ENCODE peak calls at places on chromosomes 4 and X, in seven cellular contexts. J is IMR-90, F is mesendoderm, W is mesenchymal stem cell, D is H9, V is neuronal stem cell, S is H1. T is an unnamed sample.

GRCh38 chrX:152881289-152881688 is 16.6 kb upstream of the ZNF185 start:
- DNase-seq in V (no peak), J (no peak), W (no peak), S (no peak), F (no peak), D (no peak), T (no peak)

GRCh38 chr4:99490286-99490685 is 20.5 kb upstream of the C4orf17 start:
- DNase-seq in S (no peak), W (no peak), F (no peak), J (no peak), D (no peak), V (no peak), T (no peak)

GRCh38 chrX:119541188-119541587 is 24.0 kb downstream of the STEEP1 start:
- DNase-seq in D (peak), W (peak), S (no peak), F (peak), V (no peak), J (peak), T (peak)

GRCh38 chrX:40104649-40105015 is 6.9 kb upstream of the BCOR start:
- DNase-seq in W (peak), J (peak), D (no peak), V (no peak), S (no peak), F (peak), T (peak)

GRCh38 chr4:8917868-8918783 is 46.5 kb upstream of the HMX1 start:
- DNase-seq in W (no peak), V (peak), J (peak), F (peak), S (peak), D (peak), T (peak)

GRCh38 chr4:26568446-26568994 is 15.4 kb upstream of the TBC1D19 start:
- DNase-seq in D (no peak), S (no peak), W (peak), F (peak), J (peak), V (no peak), T (peak)

GRCh38 chr4:141899541-141899940 is 263.2 kb downstream of the IL15 start:
- DNase-seq in J (no peak), F (no peak), W (no peak), S (no peak), V (no peak), D (no peak), T (no peak)

GRCh38 chrX:149493567-149494562 is 11.2 kb downstream of the IDS start:
- DNase-seq in W (peak), D (no peak), J (no peak), F (peak), V (no peak), S (no peak), T (no peak)

GRCh38 chrX:71154641-71155040 is 10.0 kb downstream of the NLGN3 start:
- DNase-seq in W (no peak), J (no peak), V (no peak), D (no peak), S (no peak), F (no peak), T (no peak)

GRCh38 chr4:109915385-109916002 is 2.8 kb downstream of the EGF start:
- DNase-seq in S (no peak), D (no peak), F (no peak), W (no peak), V (no peak), J (no peak), T (no peak)

GRCh38 chrX:46653482-46653881 is 79.9 kb downstream of the CHST7 start:
- DNase-seq in J (peak), F (peak), V (no peak), S (peak), W (no peak), D (peak), T (peak)

GRCh38 chrX:11703855-11704254 is 38.1 kb upstream of the ARHGAP6 start:
- DNase-seq in W (no peak), J (no peak), S (no peak), V (no peak), D (no peak), F (no peak), T (no peak)

GRCh38 chr4:175469519-175469918 is 342.5 kb downstream of the GPM6A start:
- DNase-seq in V (no peak), F (peak), S (no peak), W (peak), D (no peak), J (peak), T (peak)

GRCh38 chrX:123339201-123339905 is 155.3 kb downstream of the GRIA3 start:
- DNase-seq in W (peak), D (no peak), V (no peak), F (no peak), S (no peak), J (no peak), T (no peak)

GRCh38 chr4:98928131-98928504 is 815 bp downstream of the EIF4E start:
- DNase-seq in S (no peak), D (peak), V (peak), J (peak), F (peak), W (peak), T (peak)

GRCh38 chr4:38078590-38079381 is 118.6 kb downstream of the PTTG2 start:
- DNase-seq in W (peak), D (no peak), J (peak), V (no peak), F (no peak), S (no peak), T (peak)

GRCh38 chr4:12411072-12411471 is 982.4 kb upstream of the HS3ST1 start:
- DNase-seq in D (no peak), V (no peak), J (no peak), W (no peak), F (no peak), S (no peak), T (peak)

GRCh38 chr4:117085185-117085701 is at the start of gene TRAM1L1:
- DNase-seq in S (peak), D (peak), J (peak), W (peak), F (peak), V (peak), T (peak)

GRCh38 chr4:142645478-142646108 is 200.5 kb downstream of the INPP4B start:
- DNase-seq in D (no peak), V (no peak), S (no peak), W (no peak), J (no peak), F (no peak), T (no peak)

GRCh38 chr4:121876976-121877773 is 6.9 kb upstream of the BBS7 start:
- DNase-seq in V (peak), J (peak), W (no peak), D (no peak), F (no peak), S (no peak), T (no peak)

GRCh38 chr4:103099691-103100392 is at the start of gene BDH2:
- DNase-seq in F (peak), J (peak), V (peak), D (peak), S (no peak), W (peak), T (peak)

GRCh38 chr4:127777487-127777886 is 4.6 kb upstream of the HSPA4L start:
- DNase-seq in J (no peak), D (no peak), V (no peak), W (no peak), S (no peak), F (no peak), T (no peak)

GRCh38 chr4:21964762-21965319 is 16.3 kb upstream of the KCNIP4 start:
- DNase-seq in J (no peak), W (no peak), S (no peak), D (no peak), F (no peak), V (no peak), T (no peak)

GRCh38 chr4:145819246-145820181 is 119.1 kb downstream of the ZNF827 start:
- DNase-seq in W (no peak), J (no peak), V (no peak), F (no peak), D (no peak), S (no peak), T (no peak)

GRCh38 chr4:181224826-181225225 is 1018.4 kb upstream of the TENM3 start:
- DNase-seq in J (no peak), D (no peak), F (no peak), V (no peak), S (no peak), W (no peak), T (no peak)

GRCh38 chrX:110732274-110732673 is 63.3 kb downstream of the CHRDL1 start:
- DNase-seq in F (no peak), S (no peak), J (no peak), D (peak), W (no peak), V (no peak), T (no peak)

GRCh38 chrX:44816369-44816768 is 27.5 kb upstream of the DUSP21 start:
- DNase-seq in D (no peak), F (no peak), V (no peak), S (no peak), J (no peak), W (no peak), T (no peak)

GRCh38 chrX:38649227-38649626 is 87.9 kb downstream of the TSPAN7 start:
- DNase-seq in D (no peak), J (no peak), V (no peak), W (no peak), F (no peak), S (no peak), T (no peak)

GRCh38 chr4:48033825-48034413 is 17.3 kb downstream of the NIPAL1 start:
- DNase-seq in V (no peak), F (peak), J (peak), S (peak), D (no peak), W (peak), T (peak)

GRCh38 chrX:72255445-72255844 is 16.6 kb upstream of the ERCC6L start:
- DNase-seq in W (no peak), V (no peak), J (no peak), F (no peak), S (peak), D (peak), T (no peak)

GRCh38 chr4:73735231-73735630 is 5.1 kb upstream of the CXCL8 start:
- DNase-seq in V (no peak), S (no peak), D (no peak), F (no peak), J (peak), W (peak), T (peak)

GRCh38 chr4:75939890-75940691 is 722 bp downstream of the NAAA start:
- DNase-seq in F (peak), J (peak), S (peak), D (peak), W (peak), V (peak), T (peak)

GRCh38 chrX:148501121-148502066 is 977 bp downstream of the AFF2 start:
- DNase-seq in W (no peak), D (peak), V (peak), J (no peak), S (peak), F (peak), T (no peak)

GRCh38 chr4:55554453-55555030 is 7.8 kb upstream of the CLOCK start:
- DNase-seq in J (peak), F (peak), D (no peak), W (peak), S (no peak), V (no peak), T (no peak)

GRCh38 chrX:150507251-150507856 is 61.1 kb upstream of the MTM1 start:
- DNase-seq in F (peak), D (peak), J (no peak), S (peak), W (no peak), V (no peak), T (no peak)

GRCh38 chrX:150508461-150509367 is 59.7 kb upstream of the MTM1 start:
- DNase-seq in D (peak), W (no peak), F (peak), V (no peak), S (no peak), J (peak), T (no peak)

GRCh38 chrX:150512426-150512825 is 56.0 kb upstream of the MTM1 start:
- DNase-seq in S (no peak), V (no peak), J (no peak), W (no peak), F (no peak), D (no peak), T (no peak)

GRCh38 chrX:150508018-150508417 is 60.4 kb upstream of the MTM1 start:
- DNase-seq in W (no peak), S (no peak), V (no peak), J (no peak), D (no peak), F (peak), T (no peak)

DNA sequence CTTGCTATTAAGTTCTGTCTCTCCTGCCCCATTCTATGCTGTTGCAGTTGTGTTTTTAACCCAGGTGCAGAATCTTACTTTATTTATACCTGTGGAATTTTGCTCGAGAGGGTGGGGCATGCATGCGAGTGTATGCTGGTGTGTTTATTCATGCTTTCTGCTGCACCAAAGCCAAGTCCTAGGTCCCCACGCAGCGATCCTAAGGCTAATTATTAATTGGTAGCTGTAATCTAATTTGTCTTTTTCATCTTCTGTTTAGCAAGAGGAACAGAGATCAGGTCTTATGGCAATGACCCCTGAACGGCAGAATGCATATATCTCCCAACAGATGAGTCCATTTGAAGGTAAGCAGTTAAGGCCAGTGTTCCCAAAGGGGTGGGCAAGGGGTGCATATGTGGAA is 58.7 kb upstream of the MTM1 start:
- DNase-seq in S (no peak), V (no peak), F (no peak), W (no peak), D (no peak), J (no peak), T (no peak)
- H2BK5ac ChIP-seq in S (no peak), V (no peak), F (no peak), W (no peak), D (no peak), J (no peak), T (no peak)

GRCh38 chr4:133045288-133045687 is 103.8 kb upstream of the PCDH10 start:
- DNase-seq in V (no peak), S (no peak), W (no peak), F (peak), J (no peak), D (no peak), T (no peak)
- H2BK5ac ChIP-seq in V (no peak), S (no peak), W (no peak), F (no peak), J (no peak), D (no peak), T (no peak)

DNA sequence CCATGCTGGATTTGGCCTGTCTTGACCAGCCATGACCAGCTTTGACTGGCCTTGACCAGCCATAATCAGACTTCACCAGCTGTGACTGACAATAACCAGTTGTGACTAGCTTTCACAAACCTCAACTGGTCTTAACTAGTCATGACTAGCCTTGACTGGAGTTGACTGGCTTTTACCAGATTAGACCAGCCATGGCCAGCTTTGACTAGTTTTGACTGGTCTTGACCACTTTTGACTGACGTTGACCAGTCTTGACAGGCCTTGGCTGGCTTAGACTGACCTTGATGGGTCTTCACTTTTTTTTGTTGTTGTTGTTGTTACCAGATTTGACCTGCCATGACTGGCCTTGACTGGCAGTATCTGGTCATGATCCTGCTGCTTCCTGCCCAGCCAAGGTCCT is 67.4 kb downstream of the RLIM start:
- DNase-seq in S (no peak), W (no peak), J (no peak), D (no peak), F (no peak), V (no peak), T (no peak)
- H2BK5ac ChIP-seq in S (no peak), W (no peak), J (no peak), D (no peak), F (no peak), V (no peak), T (no peak)

DNA sequence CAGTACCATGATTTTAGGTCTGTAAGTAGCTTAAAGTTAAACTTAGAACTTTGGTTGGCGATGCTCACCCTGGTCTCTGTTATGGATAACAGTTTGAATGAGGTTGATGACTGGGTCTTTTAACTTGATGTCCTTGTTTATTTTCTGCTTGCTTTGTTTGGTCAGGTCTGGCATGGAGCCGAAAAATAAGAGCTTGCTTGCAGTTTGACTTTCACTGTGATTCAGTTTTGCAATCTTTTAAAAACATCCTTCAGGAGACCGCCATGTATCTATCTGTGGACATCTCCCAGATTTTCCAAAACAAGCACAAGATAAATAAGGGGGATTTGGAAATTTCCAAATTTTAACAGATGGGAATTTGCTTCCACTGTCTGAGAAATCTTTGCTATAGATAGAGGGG is 246.7 kb downstream of the PALLD start:
- DNase-seq in J (peak), S (no peak), D (no peak), V (no peak), F (no peak), W (peak), T (no peak)
- H2BK5ac ChIP-seq in J (no peak), S (no peak), D (no peak), V (no peak), F (no peak), W (no peak), T (no peak)

T was measured in trophoblast cell.